ENCODE peak calls at places on chromosomes 16 and 17, in eight cellular contexts. F, Y, I, J, M, A, O and S are unnamed samples. For H3K4me1, the result is how much of the 10 kb centered on the place peaks cover.

GRCh38 chr16:68519225-68519745 is 19.8 kb upstream of the ZFP90 start:
- DNase-seq in I (no peak), M (no peak), O (no peak), A (no peak), J (no peak), Y (no peak), F (no peak), S (no peak)

GRCh38 chr17:20253323-20253722 is 214.0 kb downstream of the LGALS9B start:
- DNase-seq in I (no peak), M (no peak), Y (no peak), A (no peak), J (no peak), O (no peak), F (no peak), S (no peak)

GRCh38 chr16:47888142-47888541 is 267.7 kb downstream of the ABCC12 start:
- DNase-seq in J (no peak), M (no peak), A (no peak), O (no peak), I (no peak), F (no peak), Y (no peak), S (no peak)

GRCh38 chr17:80474231-80474932 is 2.0 kb downstream of the NPTX1 start:
- DNase-seq in M (no peak), I (no peak), F (no peak), A (no peak), J (no peak), Y (no peak), O (no peak), S (no peak)

GRCh38 chr17:82247856-82248671 is 19.2 kb downstream of the SLC16A3 start:
- DNase-seq in J (no peak), F (no peak), Y (no peak), M (no peak), O (no peak), A (no peak), I (no peak), S (no peak)

GRCh38 chr17:82091264-82092066 is 6.6 kb downstream of the FASN start:
- DNase-seq in J (no peak), A (peak), M (no peak), O (no peak), I (no peak), Y (no peak), F (no peak), S (peak)

GRCh38 chr17:64388961-64389565 is 1.6 kb downstream of the PECAM1 start:
- DNase-seq in F (no peak), O (no peak), A (no peak), J (no peak), Y (no peak), I (no peak), M (no peak), S (no peak)

GRCh38 chr17:63843387-63844292 is 1.2 kb upstream of the SMARCD2 start:
- DNase-seq in O (no peak), M (no peak), I (no peak), Y (no peak), A (peak), J (no peak), F (peak), S (peak)

GRCh38 chr16:53159781-53160436 is 105.1 kb downstream of the CHD9 start:
- DNase-seq in Y (no peak), I (no peak), A (no peak), J (no peak), F (peak), M (no peak), O (peak), S (peak)

GRCh38 chr16:87661561-87661960 is 59.3 kb downstream of the JPH3 start:
- DNase-seq in Y (no peak), I (no peak), M (no peak), F (no peak), A (peak), J (no peak), O (no peak), S (no peak)

GRCh38 chr17:62827722-62828498 is 19.8 kb upstream of the MARCHF10 start:
- DNase-seq in F (no peak), J (no peak), M (no peak), I (no peak), O (no peak), Y (no peak), A (no peak), S (no peak)

GRCh38 chr17:50686494-50687199 is 21.1 kb downstream of the ANKRD40 start:
- DNase-seq in M (peak), A (no peak), O (peak), Y (no peak), J (peak), F (no peak), I (peak), S (peak)

GRCh38 chr17:38914741-38915638 is 10.4 kb upstream of the LASP1NB start:
- DNase-seq in F (no peak), Y (no peak), J (peak), A (no peak), M (no peak), I (no peak), O (peak), S (no peak)

GRCh38 chr17:72706396-72706981 is 386.0 kb downstream of the SLC39A11 start:
- DNase-seq in J (no peak), M (no peak), Y (no peak), I (no peak), F (no peak), O (no peak), A (no peak), S (no peak)

DNA sequence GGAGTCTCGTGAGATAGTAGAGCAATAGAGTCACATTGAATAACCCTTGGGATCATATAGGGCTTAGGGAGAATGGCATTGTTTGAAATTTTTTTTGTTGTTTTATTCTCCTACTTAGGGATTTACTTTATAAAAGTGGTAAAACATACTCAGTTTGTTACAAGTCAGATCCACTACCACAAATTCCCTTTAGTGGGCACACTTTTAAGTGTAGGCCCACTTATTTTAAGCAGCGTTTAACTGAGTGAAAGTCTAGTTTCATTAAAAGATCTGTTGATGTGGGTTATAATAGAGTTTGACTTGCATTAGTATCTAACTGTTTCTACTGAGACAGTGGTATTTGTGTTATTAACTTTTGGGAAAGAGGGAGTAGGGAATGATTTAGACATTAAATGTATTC is 49.3 kb downstream of the USP10 start:
- DNase-seq in M (no peak), A (no peak), I (no peak), Y (no peak), F (no peak), J (no peak), O (no peak), S (no peak)
- H3K4me1 ChIP-seq in M (under half), A (under half), I (under half), Y (under half), F (under half), J (under half), O (under half), S (under half)

GRCh38 chr16:85606920-85607319 is 6.2 kb upstream of the GSE1 start:
- DNase-seq in I (no peak), O (no peak), Y (no peak), F (no peak), A (no peak), J (no peak), M (no peak), S (no peak)
- H3K4me3 ChIP-seq in I (no peak), O (no peak), Y (no peak), F (no peak), A (no peak), J (no peak), M (no peak), S (no peak)

DNA sequence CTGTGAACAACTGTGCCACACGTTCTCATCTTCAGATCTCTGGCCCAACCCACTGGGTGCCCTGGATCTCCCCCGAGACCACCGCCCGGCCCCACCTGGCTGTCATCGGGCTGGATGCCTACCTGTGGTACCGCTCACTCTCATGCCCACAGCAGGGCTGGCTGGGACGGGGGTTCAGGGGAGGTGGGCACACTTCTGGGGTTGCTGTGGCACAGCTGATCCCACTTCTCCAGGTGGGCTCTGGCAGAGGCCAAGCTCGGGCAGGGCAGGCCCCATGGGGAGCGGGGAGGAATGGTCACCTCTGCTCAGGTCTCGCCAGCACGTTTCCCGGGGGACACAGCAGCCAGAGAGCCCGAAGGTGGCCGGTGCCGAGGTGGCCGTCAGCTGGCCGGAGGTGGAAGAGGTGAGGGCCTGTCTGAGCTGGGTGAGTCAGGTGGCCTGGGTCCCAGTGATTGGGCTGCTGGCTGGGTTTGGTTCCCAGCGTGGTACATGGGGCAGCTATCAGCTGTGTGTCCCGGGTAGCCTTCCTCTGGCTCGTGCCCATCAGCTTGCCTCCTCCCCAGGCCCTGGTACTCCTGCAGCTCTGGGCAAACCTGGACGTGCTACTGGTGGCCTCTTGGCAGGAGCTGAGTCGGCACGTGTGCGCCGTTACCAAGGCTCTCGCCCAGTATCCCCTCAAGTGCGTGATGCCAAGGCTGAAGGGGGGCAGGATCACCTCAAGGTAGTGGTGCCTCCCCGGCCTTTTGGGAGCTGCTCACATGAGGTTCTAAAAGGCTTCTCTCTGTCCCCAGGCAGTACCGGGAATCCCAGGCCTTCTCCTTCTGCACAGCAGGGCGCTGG is 2.3 kb upstream of the MRPS34 start:
- DNase-seq in J (no peak), Y (no peak), A (peak), I (no peak), F (no peak), O (no peak), M (no peak), S (no peak)
- H3K4me1 ChIP-seq in J (under half), Y (under half), A (under half), I (under half), F (under half), O (under half), M (half or more), S (under half)

GRCh38 chr16:51151435-51151950 is 423 bp upstream of the SALL1 start:
- DNase-seq in J (peak), O (peak), M (no peak), A (peak), Y (no peak), I (no peak), F (no peak), S (peak)
- H3K4me3 ChIP-seq in J (peak), O (peak), M (peak), A (peak), Y (no peak), I (peak), F (no peak), S (no peak)

GRCh38 chr17:29572691-29573557 is 4.4 kb downstream of the TP53I13 start:
- DNase-seq in Y (no peak), J (peak), A (peak), M (no peak), F (no peak), O (peak), I (no peak), S (peak)

GRCh38 chr17:29573871-29574731 is 5.6 kb downstream of the TP53I13 start:
- DNase-seq in M (no peak), A (no peak), I (no peak), Y (peak), F (no peak), J (peak), O (peak), S (no peak)

GRCh38 chr17:29571883-29572681 is 3.6 kb downstream of the TP53I13 start:
- DNase-seq in Y (no peak), J (peak), A (peak), O (peak), F (no peak), I (no peak), M (no peak), S (peak)

GRCh38 chr17:29574732-29575510 is 6.4 kb downstream of the TP53I13 start:
- DNase-seq in O (peak), J (peak), F (no peak), I (no peak), M (no peak), A (no peak), Y (no peak), S (peak)

GRCh38 chr17:29573558-29573870 is 5.0 kb downstream of the TP53I13 start:
- DNase-seq in M (no peak), O (no peak), Y (no peak), I (no peak), J (peak), F (no peak), A (no peak), S (no peak)
- H3K4me1 ChIP-seq in M (half or more), O (under half), Y (under half), I (under half), J (under half), F (under half), A (under half), S (under half)

GRCh38 chr17:36547776-36548175 is 3.1 kb downstream of the GGNBP2 start:
- DNase-seq in M (no peak), I (no peak), J (no peak), F (no peak), A (no peak), Y (no peak), O (no peak), S (no peak)
- H3K4me3 ChIP-seq in M (no peak), I (no peak), J (peak), F (no peak), A (peak), Y (no peak), O (no peak), S (no peak)

GRCh38 chr17:17789410-17789809 is 47.4 kb downstream of the SREBF1 start:
- DNase-seq in I (no peak), M (no peak), F (no peak), A (no peak), Y (no peak), J (no peak), O (no peak), S (no peak)

GRCh38 chr17:17790673-17791464 is 45.9 kb downstream of the SREBF1 start:
- DNase-seq in A (no peak), Y (no peak), J (no peak), O (no peak), F (no peak), M (no peak), I (no peak), S (no peak)

GRCh38 chr17:17788967-17789366 is 47.8 kb downstream of the SREBF1 start:
- DNase-seq in I (no peak), J (no peak), O (no peak), F (no peak), M (no peak), A (no peak), Y (no peak), S (no peak)

GRCh38 chr17:17792143-17792550 is 44.6 kb downstream of the SREBF1 start:
- DNase-seq in M (no peak), F (no peak), O (no peak), J (no peak), A (no peak), Y (no peak), I (no peak), S (no peak)

DNA sequence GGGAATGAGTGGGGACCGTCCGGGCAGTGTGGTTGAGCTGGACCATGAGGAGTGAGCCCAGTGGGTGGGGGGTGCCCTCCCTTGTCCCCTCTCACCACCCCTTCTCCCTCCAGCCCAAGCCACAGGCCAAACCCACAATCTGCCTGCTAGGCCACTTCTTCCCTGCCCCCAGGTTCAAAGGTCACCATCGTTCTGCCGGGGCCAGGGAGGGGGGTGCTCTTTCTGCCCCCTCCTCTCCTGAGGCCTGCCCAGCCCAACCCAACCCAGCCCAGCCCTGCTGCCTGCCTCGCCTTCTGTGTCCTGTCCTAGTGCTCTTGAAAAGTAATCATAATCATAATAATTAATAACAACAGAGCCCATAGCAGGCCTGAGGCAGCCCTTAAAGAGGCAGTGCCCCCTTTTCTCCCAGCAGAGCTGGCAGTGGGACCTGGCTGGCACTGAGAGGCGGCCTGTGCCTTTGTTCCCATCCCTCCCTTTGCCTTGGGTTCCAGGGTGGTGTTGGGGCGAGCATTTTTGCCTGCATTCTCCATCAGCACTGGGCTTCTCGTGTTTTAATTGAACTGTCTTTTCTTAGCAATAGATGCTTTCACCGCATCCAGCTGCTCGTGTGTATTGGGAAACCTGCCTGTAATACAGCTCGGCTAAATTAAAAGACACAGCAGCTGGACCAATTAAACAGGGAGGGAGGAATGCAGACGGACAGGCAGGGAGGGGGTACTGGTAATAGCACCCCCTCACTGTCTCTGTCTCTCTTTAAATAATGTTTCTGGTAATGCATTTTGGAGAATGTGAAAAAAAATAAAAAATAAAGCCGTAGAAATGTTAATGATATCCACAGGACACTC is 46.7 kb downstream of the SREBF1 start:
- DNase-seq in F (no peak), A (no peak), J (no peak), O (no peak), M (no peak), Y (no peak), I (no peak), S (no peak)
- H3K4me1 ChIP-seq in F (under half), A (half or more), J (under half), O (under half), M (under half), Y (under half), I (under half), S (under half)

GRCh38 chr17:47804461-47804860 is 17.1 kb downstream of the OSBPL7 start:
- DNase-seq in A (no peak), F (no peak), I (no peak), O (no peak), J (no peak), M (peak), Y (no peak), S (no peak)
- H3K4me3 ChIP-seq in A (no peak), F (no peak), I (no peak), O (no peak), J (no peak), M (no peak), Y (no peak), S (no peak)